ENCODE peak calls at places on chromosomes 13 and 19, in nine cellular contexts. O is GOT3, W is skeletal muscle cell, L is ureter, P is anterior cingulate cortex, F is NCI-H69, G is T-helper 9 cell, Y is sciatic nerve, B is brain microvascular endothelial cell. U is an unnamed sample.

GRCh38 chr19:13262450-13262849 is 112.2 kb downstream of the IER2 start:
- DNase-seq in O (no peak), W (peak; percentile 9), F (peak; percentile 50), P (no peak), B (peak; percentile 45), G (no peak), Y (no peak), L (no peak), U (peak; percentile 43)

GRCh38 chr13:113084094-113084942 is 21.3 kb upstream of the F7 start:
- DNase-seq in L (no peak), G (no peak), O (no peak), P (no peak), Y (no peak), F (no peak), W (no peak), B (no peak), U (no peak)

GRCh38 chr19:6765738-6766356 is 1.4 kb downstream of the SH2D3A start:
- DNase-seq in P (no peak), G (no peak), B (no peak), Y (no peak), L (peak; percentile 92), F (no peak), W (no peak), O (no peak), U (peak; percentile 96)

GRCh38 chr19:16830679-16831078 is 1.5 kb downstream of the SIN3B start:
- DNase-seq in F (no peak), P (no peak), L (no peak), B (peak; percentile 45), Y (no peak), O (no peak), G (no peak), W (no peak), U (no peak)

GRCh38 chr19:46924874-46925547 is 64.2 kb downstream of the ARHGAP35 start:
- DNase-seq in L (no peak), B (no peak), P (no peak), G (no peak), W (no peak), Y (peak; percentile 50), F (no peak), O (no peak), U (peak; percentile 36)

GRCh38 chr19:34257559-34257924 is 3.2 kb downstream of the GARRE1 start:
- DNase-seq in Y (no peak), W (no peak), O (no peak), P (no peak), B (no peak), F (no peak), L (no peak), G (no peak), U (no peak)

GRCh38 chr19:5686647-5687359 is 3.3 kb upstream of the RPL36 start:
- DNase-seq in W (peak; percentile 51), P (peak; percentile 85), O (peak; percentile 90), B (peak; percentile 90), G (peak; percentile 96), Y (peak; percentile 100), L (peak; percentile 98), F (peak; percentile 96), U (peak; percentile 97)

GRCh38 chr19:47157455-47158321 is 27.1 kb downstream of the SAE1 start:
- DNase-seq in G (no peak), F (no peak), O (no peak), L (peak; percentile 65), Y (no peak), W (no peak), B (peak; percentile 70), P (no peak), U (peak; percentile 45)

GRCh38 chr13:31234729-31235128 is 35.0 kb downstream of the B3GLCT start:
- DNase-seq in W (no peak), P (no peak), B (no peak), O (no peak), Y (no peak), G (no peak), F (peak; percentile 1), L (no peak), U (no peak)

GRCh38 chr13:113641426-113641825 is 16.6 kb downstream of the ATP4B start:
- DNase-seq in B (no peak), W (no peak), F (no peak), O (no peak), L (no peak), P (no peak), G (no peak), Y (peak; percentile 42), U (no peak)

GRCh38 chr13:99803141-99803540 is 168.4 kb downstream of the ZIC5 start:
- DNase-seq in L (no peak), Y (no peak), O (no peak), G (no peak), P (peak; percentile 2), F (no peak), W (no peak), B (no peak), U (no peak)

GRCh38 chr13:78121459-78122348 is 203.1 kb upstream of the EDNRB start:
- DNase-seq in W (peak; percentile 34), G (no peak), Y (peak; percentile 64), O (no peak), F (peak; percentile 59), L (peak; percentile 58), P (no peak), B (peak; percentile 54), U (peak; percentile 42)

GRCh38 chr19:37309834-37310575 is 60.9 kb upstream of the ZNF527 start:
- DNase-seq in P (no peak), Y (no peak), W (no peak), O (no peak), L (no peak), F (peak; percentile 36), G (no peak), B (no peak), U (no peak)